ENCODE peak calls at places on chromosomes 5 and 9, in ten cellular contexts. One of them, this sample, is unnamed.

GRCh38 chr9:107243757-107244156 is 39.3 kb upstream of the RAD23B start:
- DNase-seq in lower lobe of right lung: no peak
- DNase-seq in fibroblast of lung: peak
- DNase-seq in tibial nerve: no peak
- DNase-seq in RWPE1: peak
- DNase-seq in caudate nucleus: no peak
- DNase-seq in AG04450: no peak
- DNase-seq in psoas muscle: no peak
- DNase-seq in CD4-positive, alpha-beta memory T cell: peak
- DNase-seq in H9: no peak
- DNase-seq in this sample: no peak

GRCh38 chr5:145931718-145932117 is 4.7 kb upstream of the SH3RF2 start:
- DNase-seq in lower lobe of right lung: no peak
- DNase-seq in fibroblast of lung: no peak
- DNase-seq in tibial nerve: no peak
- DNase-seq in RWPE1: no peak
- DNase-seq in caudate nucleus: no peak
- DNase-seq in AG04450: no peak
- DNase-seq in psoas muscle: no peak
- DNase-seq in CD4-positive, alpha-beta memory T cell: no peak
- DNase-seq in H9: no peak
- DNase-seq in this sample: no peak

GRCh38 chr5:106142131-106142530 is 1528.6 kb downstream of the EFNA5 start:
- DNase-seq in lower lobe of right lung: no peak
- DNase-seq in fibroblast of lung: no peak
- DNase-seq in tibial nerve: no peak
- DNase-seq in RWPE1: no peak
- DNase-seq in caudate nucleus: no peak
- DNase-seq in AG04450: no peak
- DNase-seq in psoas muscle: no peak
- DNase-seq in CD4-positive, alpha-beta memory T cell: no peak
- DNase-seq in H9: no peak
- DNase-seq in this sample: no peak

GRCh38 chr5:169534311-169534880 is 49.2 kb upstream of the SPDL1 start:
- DNase-seq in lower lobe of right lung: no peak
- DNase-seq in fibroblast of lung: no peak
- DNase-seq in tibial nerve: no peak
- DNase-seq in RWPE1: no peak
- DNase-seq in caudate nucleus: no peak
- DNase-seq in AG04450: no peak
- DNase-seq in psoas muscle: no peak
- DNase-seq in CD4-positive, alpha-beta memory T cell: no peak
- DNase-seq in H9: no peak
- DNase-seq in this sample: no peak

GRCh38 chr5:168401880-168402279 is 84.4 kb upstream of the RARS1 start:
- DNase-seq in lower lobe of right lung: no peak
- DNase-seq in fibroblast of lung: no peak
- DNase-seq in tibial nerve: no peak
- DNase-seq in RWPE1: peak
- DNase-seq in caudate nucleus: no peak
- DNase-seq in AG04450: no peak
- DNase-seq in psoas muscle: no peak
- DNase-seq in CD4-positive, alpha-beta memory T cell: no peak
- DNase-seq in H9: no peak
- DNase-seq in this sample: no peak

GRCh38 chr5:115423541-115423940 is 121.0 kb downstream of the FEM1C start:
- DNase-seq in lower lobe of right lung: peak
- DNase-seq in fibroblast of lung: no peak
- DNase-seq in tibial nerve: peak
- DNase-seq in RWPE1: peak
- DNase-seq in caudate nucleus: no peak
- DNase-seq in AG04450: no peak
- DNase-seq in psoas muscle: peak
- DNase-seq in CD4-positive, alpha-beta memory T cell: no peak
- DNase-seq in H9: no peak
- DNase-seq in this sample: no peak

GRCh38 chr9:114163517-114163924 is 8.2 kb downstream of the COL27A1 start:
- DNase-seq in lower lobe of right lung: peak
- DNase-seq in fibroblast of lung: peak
- DNase-seq in tibial nerve: no peak
- DNase-seq in RWPE1: peak
- DNase-seq in caudate nucleus: no peak
- DNase-seq in AG04450: no peak
- DNase-seq in psoas muscle: peak
- DNase-seq in CD4-positive, alpha-beta memory T cell: no peak
- DNase-seq in H9: peak
- DNase-seq in this sample: no peak

GRCh38 chr5:176609724-176610429 is at the start of gene GPRIN1:
- DNase-seq in lower lobe of right lung: peak
- DNase-seq in fibroblast of lung: peak
- DNase-seq in tibial nerve: no peak
- DNase-seq in RWPE1: peak
- DNase-seq in caudate nucleus: no peak
- DNase-seq in AG04450: no peak
- DNase-seq in psoas muscle: peak
- DNase-seq in CD4-positive, alpha-beta memory T cell: no peak
- DNase-seq in H9: peak
- DNase-seq in this sample: no peak

GRCh38 chr9:104279535-104280215 is 185.6 kb downstream of the SMC2 start:
- DNase-seq in lower lobe of right lung: no peak
- DNase-seq in fibroblast of lung: peak
- DNase-seq in tibial nerve: no peak
- DNase-seq in RWPE1: peak
- DNase-seq in caudate nucleus: no peak
- DNase-seq in AG04450: no peak
- DNase-seq in psoas muscle: no peak
- DNase-seq in CD4-positive, alpha-beta memory T cell: no peak
- DNase-seq in H9: no peak
- DNase-seq in this sample: no peak

GRCh38 chr9:81559741-81560140 is 129.6 kb downstream of the TLE1 start:
- DNase-seq in lower lobe of right lung: no peak
- DNase-seq in fibroblast of lung: peak
- DNase-seq in tibial nerve: no peak
- DNase-seq in RWPE1: peak
- DNase-seq in caudate nucleus: no peak
- DNase-seq in AG04450: peak
- DNase-seq in psoas muscle: no peak
- DNase-seq in CD4-positive, alpha-beta memory T cell: no peak
- DNase-seq in H9: no peak
- DNase-seq in this sample: no peak

GRCh38 chr9:93190656-93191353 is 6.9 kb downstream of the WNK2 start:
- DNase-seq in lower lobe of right lung: peak
- DNase-seq in fibroblast of lung: no peak
- DNase-seq in tibial nerve: no peak
- DNase-seq in RWPE1: no peak
- DNase-seq in caudate nucleus: no peak
- DNase-seq in AG04450: no peak
- DNase-seq in psoas muscle: no peak
- DNase-seq in CD4-positive, alpha-beta memory T cell: no peak
- DNase-seq in H9: no peak
- DNase-seq in this sample: no peak

GRCh38 chr5:30959238-30959637 is 234.2 kb upstream of the CDH6 start:
- DNase-seq in lower lobe of right lung: no peak
- DNase-seq in fibroblast of lung: no peak
- DNase-seq in tibial nerve: no peak
- DNase-seq in RWPE1: no peak
- DNase-seq in caudate nucleus: no peak
- DNase-seq in AG04450: no peak
- DNase-seq in psoas muscle: no peak
- DNase-seq in CD4-positive, alpha-beta memory T cell: peak
- DNase-seq in H9: no peak
- DNase-seq in this sample: no peak

GRCh38 chr9:105198763-105199339 is 45.6 kb upstream of the SLC44A1 start:
- DNase-seq in lower lobe of right lung: no peak
- DNase-seq in fibroblast of lung: no peak
- DNase-seq in tibial nerve: no peak
- DNase-seq in RWPE1: no peak
- DNase-seq in caudate nucleus: no peak
- DNase-seq in AG04450: no peak
- DNase-seq in psoas muscle: no peak
- DNase-seq in CD4-positive, alpha-beta memory T cell: no peak
- DNase-seq in H9: no peak
- DNase-seq in this sample: no peak

GRCh38 chr5:181198905-181199519 is 6.0 kb downstream of the TRIM7 start:
- DNase-seq in lower lobe of right lung: no peak
- DNase-seq in fibroblast of lung: no peak
- DNase-seq in tibial nerve: no peak
- DNase-seq in RWPE1: no peak
- DNase-seq in caudate nucleus: no peak
- DNase-seq in AG04450: no peak
- DNase-seq in psoas muscle: no peak
- DNase-seq in CD4-positive, alpha-beta memory T cell: no peak
- DNase-seq in H9: no peak
- DNase-seq in this sample: no peak

DNA sequence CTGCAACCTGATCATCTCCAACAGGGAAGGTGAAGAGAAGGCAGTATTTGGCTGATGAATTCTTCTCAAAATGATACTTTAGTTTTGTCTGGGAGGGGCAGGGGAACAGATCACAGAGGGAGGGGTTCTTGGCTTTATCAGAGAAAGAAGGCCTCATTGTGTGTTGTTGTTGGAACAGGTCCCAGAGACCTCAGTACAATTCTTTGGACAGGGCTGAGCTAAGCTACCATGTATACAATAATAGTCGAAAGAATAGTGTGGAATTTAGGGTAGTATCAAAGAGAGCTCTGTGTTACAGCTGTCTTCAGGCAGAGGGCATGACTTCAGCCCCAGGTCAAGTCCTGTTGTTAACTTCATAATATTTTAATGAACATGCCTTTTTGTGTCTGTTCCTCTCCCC is 39.9 kb downstream of the ARHGAP26 start:
- DNase-seq in lower lobe of right lung: no peak
- DNase-seq in fibroblast of lung: peak
- DNase-seq in tibial nerve: no peak
- DNase-seq in RWPE1: no peak
- DNase-seq in caudate nucleus: no peak
- DNase-seq in AG04450: no peak
- DNase-seq in psoas muscle: no peak
- DNase-seq in CD4-positive, alpha-beta memory T cell: no peak
- DNase-seq in H9: no peak
- DNase-seq in this sample: no peak
- H3K27ac ChIP-seq in lower lobe of right lung: no peak
- H3K27ac ChIP-seq in fibroblast of lung: no peak
- H3K27ac ChIP-seq in tibial nerve: no peak
- H3K27ac ChIP-seq in RWPE1: no peak
- H3K27ac ChIP-seq in caudate nucleus: no peak
- H3K27ac ChIP-seq in AG04450: no peak
- H3K27ac ChIP-seq in psoas muscle: no peak
- H3K27ac ChIP-seq in CD4-positive, alpha-beta memory T cell: no peak
- H3K27ac ChIP-seq in H9: no peak
- H3K27ac ChIP-seq in this sample: no peak

GRCh38 chr5:16459451-16459850 is 6.1 kb downstream of the ZNF622 start:
- DNase-seq in lower lobe of right lung: no peak
- DNase-seq in fibroblast of lung: peak
- DNase-seq in tibial nerve: no peak
- DNase-seq in RWPE1: no peak
- DNase-seq in caudate nucleus: no peak
- DNase-seq in AG04450: no peak
- DNase-seq in psoas muscle: no peak
- DNase-seq in CD4-positive, alpha-beta memory T cell: no peak
- DNase-seq in H9: no peak
- DNase-seq in this sample: no peak

GRCh38 chr5:16457853-16458252 is 7.7 kb downstream of the ZNF622 start:
- DNase-seq in lower lobe of right lung: no peak
- DNase-seq in fibroblast of lung: no peak
- DNase-seq in tibial nerve: no peak
- DNase-seq in RWPE1: no peak
- DNase-seq in caudate nucleus: no peak
- DNase-seq in AG04450: no peak
- DNase-seq in psoas muscle: no peak
- DNase-seq in CD4-positive, alpha-beta memory T cell: no peak
- DNase-seq in H9: no peak
- DNase-seq in this sample: no peak

GRCh38 chr5:16455670-16456069 is 9.9 kb downstream of the ZNF622 start:
- DNase-seq in lower lobe of right lung: no peak
- DNase-seq in fibroblast of lung: no peak
- DNase-seq in tibial nerve: no peak
- DNase-seq in RWPE1: no peak
- DNase-seq in caudate nucleus: no peak
- DNase-seq in AG04450: no peak
- DNase-seq in psoas muscle: no peak
- DNase-seq in CD4-positive, alpha-beta memory T cell: no peak
- DNase-seq in H9: no peak
- DNase-seq in this sample: no peak

GRCh38 chr5:16456103-16456832 is 9.3 kb downstream of the ZNF622 start:
- DNase-seq in lower lobe of right lung: peak
- DNase-seq in fibroblast of lung: peak
- DNase-seq in tibial nerve: peak
- DNase-seq in RWPE1: peak
- DNase-seq in caudate nucleus: no peak
- DNase-seq in AG04450: peak
- DNase-seq in psoas muscle: peak
- DNase-seq in CD4-positive, alpha-beta memory T cell: peak
- DNase-seq in H9: no peak
- DNase-seq in this sample: no peak

GRCh38 chr5:16457451-16457850 is 8.1 kb downstream of the ZNF622 start:
- DNase-seq in lower lobe of right lung: no peak
- DNase-seq in fibroblast of lung: no peak
- DNase-seq in tibial nerve: no peak
- DNase-seq in RWPE1: no peak
- DNase-seq in caudate nucleus: no peak
- DNase-seq in AG04450: no peak
- DNase-seq in psoas muscle: no peak
- DNase-seq in CD4-positive, alpha-beta memory T cell: no peak
- DNase-seq in H9: no peak
- DNase-seq in this sample: no peak
- H3K27ac ChIP-seq in lower lobe of right lung: no peak
- H3K27ac ChIP-seq in fibroblast of lung: no peak
- H3K27ac ChIP-seq in tibial nerve: no peak
- H3K27ac ChIP-seq in RWPE1: no peak
- H3K27ac ChIP-seq in caudate nucleus: no peak
- H3K27ac ChIP-seq in AG04450: no peak
- H3K27ac ChIP-seq in psoas muscle: peak
- H3K27ac ChIP-seq in CD4-positive, alpha-beta memory T cell: no peak
- H3K27ac ChIP-seq in H9: no peak
- H3K27ac ChIP-seq in this sample: no peak

GRCh38 chr9:127553793-127554192 is 58.3 kb upstream of the STXBP1 start:
- DNase-seq in lower lobe of right lung: no peak
- DNase-seq in fibroblast of lung: no peak
- DNase-seq in tibial nerve: no peak
- DNase-seq in RWPE1: no peak
- DNase-seq in caudate nucleus: no peak
- DNase-seq in AG04450: no peak
- DNase-seq in psoas muscle: no peak
- DNase-seq in CD4-positive, alpha-beta memory T cell: no peak
- DNase-seq in H9: no peak
- DNase-seq in this sample: no peak
- H3K27ac ChIP-seq in lower lobe of right lung: no peak
- H3K27ac ChIP-seq in fibroblast of lung: peak
- H3K27ac ChIP-seq in tibial nerve: peak
- H3K27ac ChIP-seq in RWPE1: peak
- H3K27ac ChIP-seq in caudate nucleus: no peak
- H3K27ac ChIP-seq in AG04450: no peak
- H3K27ac ChIP-seq in psoas muscle: no peak
- H3K27ac ChIP-seq in CD4-positive, alpha-beta memory T cell: no peak
- H3K27ac ChIP-seq in H9: no peak
- H3K27ac ChIP-seq in this sample: no peak

DNA sequence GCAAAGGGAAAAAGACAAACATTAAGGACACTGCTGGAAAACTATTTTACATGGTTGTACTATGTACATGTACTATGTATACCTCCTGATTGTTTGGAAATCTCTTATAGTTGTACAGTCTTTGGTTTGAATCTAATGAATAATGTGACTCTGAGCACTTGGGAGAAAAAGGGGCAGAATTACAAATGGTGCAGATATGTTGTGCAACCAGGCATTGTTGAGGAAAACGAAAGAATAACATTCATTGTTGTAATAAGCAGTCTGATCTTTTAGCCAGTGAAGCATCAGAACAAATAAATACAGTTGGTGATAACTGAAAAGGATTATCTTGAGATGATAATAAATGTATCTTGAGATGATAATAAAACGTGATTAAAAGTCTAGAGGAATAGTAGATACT is 87.2 kb downstream of the CSNK1G3 start:
- DNase-seq in lower lobe of right lung: no peak
- DNase-seq in fibroblast of lung: peak
- DNase-seq in tibial nerve: no peak
- DNase-seq in RWPE1: no peak
- DNase-seq in caudate nucleus: no peak
- DNase-seq in AG04450: no peak
- DNase-seq in psoas muscle: no peak
- DNase-seq in CD4-positive, alpha-beta memory T cell: no peak
- DNase-seq in H9: no peak
- DNase-seq in this sample: no peak
- H3K27ac ChIP-seq in lower lobe of right lung: no peak
- H3K27ac ChIP-seq in fibroblast of lung: no peak
- H3K27ac ChIP-seq in tibial nerve: no peak
- H3K27ac ChIP-seq in RWPE1: no peak
- H3K27ac ChIP-seq in caudate nucleus: no peak
- H3K27ac ChIP-seq in AG04450: no peak
- H3K27ac ChIP-seq in psoas muscle: no peak
- H3K27ac ChIP-seq in CD4-positive, alpha-beta memory T cell: no peak
- H3K27ac ChIP-seq in H9: no peak
- H3K27ac ChIP-seq in this sample: no peak

This sample was measured in substantia nigra.